ENCODE peak calls at places on chromosome 22, in four cellular contexts. O is HCT116, J is spleen, Q is kidney. X is an unnamed sample.

GRCh38 chr22:44261861-44262595 is 50.7 kb downstream of the SHISAL1 start:
- DNase-seq in O (no peak), J (peak), Q (no peak), X (no peak)

GRCh38 chr22:33743756-33744155 is 176.5 kb downstream of the LARGE1 start:
- DNase-seq in O (no peak), J (no peak), Q (no peak), X (no peak)

GRCh38 chr22:20209761-20210250 is 58.3 kb downstream of the RTN4R start:
- DNase-seq in O (no peak), J (no peak), Q (no peak), X (no peak)

GRCh38 chr22:19097518-19097917 is 24.7 kb downstream of the DGCR2 start:
- DNase-seq in O (no peak), J (no peak), Q (no peak), X (no peak)

GRCh38 chr22:47092896-47093311 is 330.5 kb downstream of the TBC1D22A start:
- DNase-seq in O (no peak), J (no peak), Q (no peak), X (no peak)

GRCh38 chr22:48819232-48819631 is 1008.4 kb downstream of the BRD1 start:
- DNase-seq in O (no peak), J (peak), Q (peak), X (no peak)

GRCh38 chr22:24516301-24516737 is 21.2 kb downstream of the UPB1 start:
- DNase-seq in O (no peak), J (no peak), Q (no peak), X (peak)

GRCh38 chr22:41568811-41569210 is 8.0 kb downstream of the CSDC2 start:
- DNase-seq in O (no peak), J (no peak), Q (no peak), X (no peak)

GRCh38 chr22:27764722-27765236 is 36.8 kb downstream of the MN1 start:
- DNase-seq in O (no peak), J (no peak), Q (no peak), X (no peak)

GRCh38 chr22:49016909-49017768 is 810.5 kb downstream of the BRD1 start:
- DNase-seq in O (no peak), J (peak), Q (peak), X (no peak)

GRCh38 chr22:31625661-31626426 is 36.2 kb downstream of the PISD start:
- DNase-seq in O (no peak), J (peak), Q (no peak), X (no peak)

GRCh38 chr22:28810839-28811491 is 10.6 kb upstream of the XBP1 start:
- DNase-seq in O (no peak), J (peak), Q (peak), X (peak)

GRCh38 chr22:44348963-44349950 is 36.5 kb upstream of the SHISAL1 start:
- DNase-seq in O (no peak), J (no peak), Q (no peak), X (no peak)

GRCh38 chr22:40487663-40488249 is 117.4 kb downstream of the SGSM3 start:
- DNase-seq in O (no peak), J (no peak), Q (no peak), X (no peak)

GRCh38 chr22:47352920-47353700 is 590.7 kb downstream of the TBC1D22A start:
- DNase-seq in O (no peak), J (peak), Q (no peak), X (no peak)

GRCh38 chr22:43681724-43682360 is 130.3 kb downstream of the EFCAB6 start:
- DNase-seq in O (no peak), J (no peak), Q (no peak), X (no peak)

GRCh38 chr22:29078869-29079207 is 6.0 kb downstream of the KREMEN1 start:
- DNase-seq in O (no peak), J (no peak), Q (no peak), X (no peak)

GRCh38 chr22:19149047-19149883 is 827 bp downstream of the GSC2 start:
- DNase-seq in O (no peak), J (peak), Q (no peak), X (peak)

GRCh38 chr22:28442264-28442950 is 237.2 kb downstream of the TTC28 start:
- DNase-seq in O (peak), J (peak), Q (peak), X (no peak)

GRCh38 chr22:46545041-46545796 is 7.8 kb upstream of the CELSR1 start:
- DNase-seq in O (no peak), J (peak), Q (peak), X (no peak)

GRCh38 chr22:40862537-40862936 is 624 bp upstream of the DNAJB7 start:
- DNase-seq in O (no peak), J (no peak), Q (no peak), X (no peak)

GRCh38 chr22:40345271-40345670 is 1.0 kb upstream of the ADSL start:
- DNase-seq in O (no peak), J (no peak), Q (no peak), X (no peak)

GRCh38 chr22:46758867-46759290 is 3.6 kb upstream of the TBC1D22A start:
- DNase-seq in O (peak), J (peak), Q (peak), X (peak)

GRCh38 chr22:47221840-47222615 is 459.6 kb downstream of the TBC1D22A start:
- DNase-seq in O (no peak), J (no peak), Q (no peak), X (no peak)

GRCh38 chr22:19943665-19944026 is 2.0 kb upstream of the TXNRD2 start:
- DNase-seq in O (no peak), J (no peak), Q (peak), X (peak)

GRCh38 chr22:24455751-24456426 is 28.5 kb downstream of the ADORA2A start:
- DNase-seq in O (no peak), J (no peak), Q (no peak), X (no peak)

GRCh38 chr22:27329471-27329870 is 472.1 kb downstream of the MN1 start:
- DNase-seq in O (no peak), J (no peak), Q (no peak), X (no peak)

GRCh38 chr22:47095395-47096122 is 333.1 kb downstream of the TBC1D22A start:
- DNase-seq in O (no peak), J (no peak), Q (no peak), X (no peak)

GRCh38 chr22:48478529-48479265 is 1349.0 kb downstream of the BRD1 start:
- DNase-seq in O (no peak), J (peak), Q (no peak), X (no peak)

GRCh38 chr22:35628732-35629131 is 11.6 kb upstream of the MB start:
- DNase-seq in O (no peak), J (no peak), Q (no peak), X (no peak)

GRCh38 chr22:47734511-47734910 is 972.1 kb downstream of the TBC1D22A start:
- DNase-seq in O (no peak), J (no peak), Q (peak), X (no peak)

DNA sequence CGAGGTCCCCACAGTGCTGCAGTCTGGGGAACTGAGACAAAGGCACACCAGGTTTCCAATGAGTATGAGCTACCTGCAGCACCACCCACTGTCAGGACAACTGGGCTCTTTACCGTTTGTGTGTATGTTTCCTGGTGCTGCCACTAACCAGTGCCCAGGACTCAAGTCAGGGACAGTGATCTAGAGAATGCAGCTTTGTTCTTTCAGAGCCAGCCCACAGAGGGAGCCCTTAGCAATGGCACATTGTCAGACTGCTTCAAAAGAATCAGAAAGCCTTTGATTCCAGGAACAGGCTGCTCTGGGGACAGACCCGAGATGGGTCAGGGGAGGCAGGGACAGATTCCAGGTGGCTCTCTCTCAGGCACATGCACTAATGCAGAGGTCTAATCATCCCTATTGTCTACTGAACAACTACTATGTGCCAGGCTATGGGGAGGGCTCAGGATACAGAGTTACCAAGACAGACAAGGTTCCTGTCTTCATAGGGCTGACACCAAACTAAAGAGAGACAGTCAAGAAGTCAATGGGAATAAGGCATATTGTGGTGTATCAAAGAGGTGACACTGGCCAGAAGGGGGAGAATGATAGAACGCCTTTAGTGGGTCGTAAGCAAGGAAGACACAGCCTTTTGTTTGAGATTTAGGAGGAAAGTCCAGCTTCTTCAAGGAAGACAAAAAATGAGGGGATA is 103.7 kb downstream of the VPREB1 start:
- DNase-seq in O (peak), J (no peak), Q (no peak), X (no peak)
- TF ChIP-seq CTCF in O (peak), J (no peak), Q (no peak), X (no peak)

GRCh38 chr22:45503816-45504702 is 1.4 kb downstream of the FBLN1 start:
- DNase-seq in O (no peak), J (no peak), Q (peak), X (peak)

GRCh38 chr22:45504703-45505341 is 2.1 kb downstream of the FBLN1 start:
- DNase-seq in O (no peak), J (no peak), Q (peak), X (peak)

GRCh38 chr22:45502215-45503070 is at the start of gene FBLN1:
- DNase-seq in O (no peak), J (no peak), Q (peak), X (no peak)

GRCh38 chr22:45505991-45506743 is 3.5 kb downstream of the FBLN1 start:
- DNase-seq in O (no peak), J (no peak), Q (peak), X (no peak)

GRCh38 chr22:45503071-45503815 is 560 bp downstream of the FBLN1 start:
- DNase-seq in O (no peak), J (no peak), Q (peak), X (no peak)
- H3K27ac ChIP-seq in O (peak), J (no peak), Q (no peak), X (no peak)

GRCh38 chr22:37559521-37559900 is 769 bp upstream of the CDC42EP1 start:
- DNase-seq in O (no peak), J (no peak), Q (no peak), X (no peak)
- H3K4me3 ChIP-seq in O (peak), J (no peak), Q (peak), X (no peak)

DNA sequence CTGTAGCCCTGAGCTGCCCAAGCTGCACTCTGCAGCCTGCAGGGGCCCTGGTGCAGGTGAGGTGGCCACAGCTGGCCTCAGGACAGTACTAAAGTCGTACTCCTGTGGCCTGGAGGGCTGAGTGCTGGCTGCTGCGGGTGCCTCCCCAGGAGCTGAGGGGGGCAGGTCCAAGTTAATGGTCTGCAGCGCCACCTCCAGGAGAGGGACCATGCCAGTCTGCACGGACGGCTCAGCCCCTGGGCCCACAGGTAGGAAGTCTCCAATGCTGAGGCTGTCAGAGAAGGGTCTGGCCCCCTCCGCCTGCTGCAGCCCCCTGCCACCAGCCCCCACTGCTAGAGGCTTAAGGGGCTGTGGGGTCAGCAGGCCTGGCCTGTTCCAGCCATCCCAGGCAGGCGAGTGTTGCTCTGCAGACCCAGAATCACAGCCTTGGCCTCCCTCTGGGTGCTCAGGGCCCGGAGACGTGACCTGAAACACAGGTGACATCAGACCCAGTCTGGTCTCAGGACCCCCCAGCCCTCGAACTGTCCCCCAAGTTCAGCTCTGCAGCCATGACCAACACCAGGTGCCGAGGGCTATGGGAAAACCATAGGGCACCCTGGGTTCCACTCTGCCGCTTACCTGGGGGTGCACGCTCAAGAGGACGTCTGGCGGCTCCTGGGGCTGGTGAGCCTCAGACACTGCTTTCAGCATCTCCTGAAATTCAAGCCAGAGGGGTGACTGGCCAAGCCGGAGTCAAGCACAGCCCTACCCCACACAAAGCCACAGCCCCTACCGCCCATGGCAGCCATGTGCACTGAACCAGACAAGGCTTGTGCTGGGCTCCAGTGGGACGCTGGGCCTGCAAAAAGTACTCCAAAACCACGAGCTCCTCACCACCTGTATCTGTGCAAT is 20.8 kb downstream of the SELENOO start:
- DNase-seq in O (no peak), J (no peak), Q (no peak), X (no peak)
- TF ChIP-seq CTCF in O (peak), J (no peak), Q (no peak), X (no peak)

DNA sequence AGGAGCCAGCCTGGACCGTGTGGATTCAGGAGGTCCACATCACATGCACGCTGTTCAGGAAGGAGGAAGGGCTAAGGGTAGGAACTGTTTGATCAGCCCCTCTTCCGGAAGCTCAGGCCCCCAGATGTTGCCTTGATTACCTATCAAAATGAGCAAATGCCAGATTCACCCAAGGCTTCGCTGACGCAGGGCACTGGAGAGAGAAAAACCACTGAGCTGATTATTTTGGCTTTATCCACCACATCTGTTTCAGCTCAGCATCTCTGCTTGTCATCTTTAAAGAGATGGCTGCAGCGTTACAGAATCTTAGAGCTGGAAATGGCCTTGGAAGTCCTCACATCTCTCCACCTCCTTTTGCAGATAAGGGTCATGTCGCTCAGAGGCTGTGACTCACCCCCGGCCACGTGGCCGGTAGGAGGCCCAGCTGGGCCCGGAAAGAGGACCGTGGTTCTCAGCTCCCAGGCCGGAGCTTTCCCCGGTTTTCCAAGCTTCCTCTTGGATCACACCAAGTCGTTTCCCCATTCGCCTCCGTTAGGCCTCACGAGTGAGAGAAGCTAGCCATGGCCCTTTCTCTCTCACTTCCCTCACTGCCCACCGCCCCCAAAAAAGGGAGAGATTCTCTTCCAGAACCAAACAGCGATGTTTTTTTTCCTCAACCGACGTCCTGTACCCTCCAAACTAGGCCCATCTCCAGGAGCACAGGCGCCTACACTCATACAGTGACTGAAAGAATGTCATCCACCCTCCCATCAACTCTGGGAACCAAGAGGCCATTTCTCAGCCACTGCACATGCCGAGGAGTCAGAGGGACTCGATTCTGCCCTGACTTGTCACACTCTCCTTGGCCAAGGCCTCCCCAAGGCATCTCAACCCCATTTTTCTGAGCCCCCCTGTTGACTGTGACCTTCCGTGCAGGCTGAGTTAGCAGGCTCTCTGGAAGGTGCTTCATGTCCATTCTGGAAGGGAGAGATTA is 37.6 kb downstream of the LIF start:
- DNase-seq in O (no peak), J (no peak), Q (peak), X (no peak)
- H3K27ac ChIP-seq in O (peak), J (peak), Q (peak), X (no peak)